ENCODE peak calls at places on chromosomes 4 and X, in seven cellular contexts. L is iPS-NIHi11; V is MG63; N is stimulated activated CD4-positive, alpha-beta T cell treated with anti-CD3 and anti-CD28 coated beads, Interleukin-2, amount 100 ng/mL, for 48 hours; F is iris pigment epithelial cell; T is endothelial cell; D is stomach. E is an unnamed sample.

GRCh38 chrX:17047224-17047623 is 100.8 kb downstream of the REPS2 start:
- DNase-seq in T (no peak), L (no peak), N (no peak), F (no peak), D (no peak), V (no peak), E (no peak)

GRCh38 chr4:135243960-135244561 is 1042.5 kb upstream of the PABPC4L start:
- DNase-seq in F (peak), D (no peak), N (no peak), T (no peak), L (no peak), V (no peak), E (no peak)

GRCh38 chr4:183588169-183588675 is 70.8 kb downstream of the RWDD4 start:
- DNase-seq in F (peak), V (no peak), T (no peak), L (no peak), D (no peak), N (no peak), E (no peak)

GRCh38 chrX:34770511-34770910 is 113.4 kb upstream of the TMEM47 start:
- DNase-seq in F (peak), T (no peak), V (no peak), D (no peak), N (no peak), L (no peak), E (no peak)

GRCh38 chr4:114615435-114615834 is 16.8 kb downstream of the UGT8 start:
- DNase-seq in T (no peak), F (no peak), N (no peak), L (no peak), D (no peak), V (no peak), E (peak)

GRCh38 chr4:19486400-19486799 is 765.3 kb upstream of the SLIT2 start:
- DNase-seq in T (peak), V (no peak), D (no peak), F (peak), L (peak), N (no peak), E (no peak)

GRCh38 chr4:187065396-187065795 is 341.7 kb upstream of the FAT1 start:
- DNase-seq in N (no peak), F (no peak), D (no peak), L (no peak), V (no peak), T (no peak), E (no peak)

GRCh38 chr4:40972722-40973121 is 223.0 kb downstream of the NSUN7 start:
- DNase-seq in F (no peak), V (no peak), N (no peak), D (no peak), T (no peak), L (no peak), E (no peak)

GRCh38 chr4:27154706-27155105 is 294.1 kb downstream of the STIM2 start:
- DNase-seq in N (no peak), F (peak), L (no peak), D (no peak), V (no peak), T (no peak), E (no peak)

GRCh38 chrX:38216642-38217041 is 4.0 kb downstream of the SRPX start:
- DNase-seq in F (no peak), N (no peak), D (no peak), L (no peak), V (no peak), T (no peak), E (no peak)